ENCODE peak calls at places on chromosomes 5 and 9, in seven cellular contexts. One of them, this sample, is unnamed.

GRCh38 chr9:17531642-17532254 is 47.1 kb upstream of the SH3GL2 start:
- DNase-seq in NCI-H446 treated with DMSO at 0.1 percent for 48 hours: no peak
- DNase-seq in CD4-positive, alpha-beta T cell: no peak
- DNase-seq in transverse colon: peak
- DNase-seq in smooth muscle cell of the brain vasculature: peak
- DNase-seq in cardiac fibroblast: peak
- DNase-seq in NCI-H1092 treated with DMSO at 0.1 percent for 48 hours: peak
- DNase-seq in this sample: peak

GRCh38 chr5:59786271-59786805 is 107.2 kb downstream of the PDE4D start:
- DNase-seq in NCI-H446 treated with DMSO at 0.1 percent for 48 hours: no peak
- DNase-seq in CD4-positive, alpha-beta T cell: no peak
- DNase-seq in transverse colon: no peak
- DNase-seq in smooth muscle cell of the brain vasculature: no peak
- DNase-seq in cardiac fibroblast: peak
- DNase-seq in NCI-H1092 treated with DMSO at 0.1 percent for 48 hours: no peak
- DNase-seq in this sample: peak

GRCh38 chr9:108552459-108553040 is 303.2 kb downstream of the ACTL7B start:
- DNase-seq in NCI-H446 treated with DMSO at 0.1 percent for 48 hours: no peak
- DNase-seq in CD4-positive, alpha-beta T cell: no peak
- DNase-seq in transverse colon: peak
- DNase-seq in smooth muscle cell of the brain vasculature: no peak
- DNase-seq in cardiac fibroblast: no peak
- DNase-seq in NCI-H1092 treated with DMSO at 0.1 percent for 48 hours: no peak
- DNase-seq in this sample: peak

GRCh38 chr5:124662261-124662781 is 84.1 kb downstream of the ZNF608 start:
- DNase-seq in NCI-H446 treated with DMSO at 0.1 percent for 48 hours: no peak
- DNase-seq in CD4-positive, alpha-beta T cell: no peak
- DNase-seq in transverse colon: peak
- DNase-seq in smooth muscle cell of the brain vasculature: no peak
- DNase-seq in cardiac fibroblast: no peak
- DNase-seq in NCI-H1092 treated with DMSO at 0.1 percent for 48 hours: no peak
- DNase-seq in this sample: no peak

GRCh38 chr5:1009359-1010180 is 968 bp downstream of the NKD2 start:
- DNase-seq in NCI-H446 treated with DMSO at 0.1 percent for 48 hours: no peak
- DNase-seq in CD4-positive, alpha-beta T cell: no peak
- DNase-seq in transverse colon: no peak
- DNase-seq in smooth muscle cell of the brain vasculature: no peak
- DNase-seq in cardiac fibroblast: no peak
- DNase-seq in NCI-H1092 treated with DMSO at 0.1 percent for 48 hours: no peak
- DNase-seq in this sample: no peak

GRCh38 chr5:143194206-143194605 is 209.3 kb downstream of the NR3C1 start:
- DNase-seq in NCI-H446 treated with DMSO at 0.1 percent for 48 hours: no peak
- DNase-seq in CD4-positive, alpha-beta T cell: no peak
- DNase-seq in transverse colon: no peak
- DNase-seq in smooth muscle cell of the brain vasculature: no peak
- DNase-seq in cardiac fibroblast: peak
- DNase-seq in NCI-H1092 treated with DMSO at 0.1 percent for 48 hours: no peak
- DNase-seq in this sample: peak

GRCh38 chr5:68476854-68477253 is 261.3 kb downstream of the PIK3R1 start:
- DNase-seq in NCI-H446 treated with DMSO at 0.1 percent for 48 hours: no peak
- DNase-seq in CD4-positive, alpha-beta T cell: no peak
- DNase-seq in transverse colon: no peak
- DNase-seq in smooth muscle cell of the brain vasculature: no peak
- DNase-seq in cardiac fibroblast: no peak
- DNase-seq in NCI-H1092 treated with DMSO at 0.1 percent for 48 hours: no peak
- DNase-seq in this sample: no peak

GRCh38 chr5:10902145-10902544 is 141.1 kb upstream of the DAP start:
- DNase-seq in NCI-H446 treated with DMSO at 0.1 percent for 48 hours: no peak
- DNase-seq in CD4-positive, alpha-beta T cell: no peak
- DNase-seq in transverse colon: no peak
- DNase-seq in smooth muscle cell of the brain vasculature: peak
- DNase-seq in cardiac fibroblast: no peak
- DNase-seq in NCI-H1092 treated with DMSO at 0.1 percent for 48 hours: no peak
- DNase-seq in this sample: peak

GRCh38 chr5:179255527-179256228 is 89.6 kb downstream of the ADAMTS2 start:
- DNase-seq in NCI-H446 treated with DMSO at 0.1 percent for 48 hours: no peak
- DNase-seq in CD4-positive, alpha-beta T cell: no peak
- DNase-seq in transverse colon: peak
- DNase-seq in smooth muscle cell of the brain vasculature: no peak
- DNase-seq in cardiac fibroblast: no peak
- DNase-seq in NCI-H1092 treated with DMSO at 0.1 percent for 48 hours: no peak
- DNase-seq in this sample: no peak

GRCh38 chr5:132365213-132365612 is 4.3 kb upstream of the SLC22A5 start:
- DNase-seq in NCI-H446 treated with DMSO at 0.1 percent for 48 hours: no peak
- DNase-seq in CD4-positive, alpha-beta T cell: no peak
- DNase-seq in transverse colon: no peak
- DNase-seq in smooth muscle cell of the brain vasculature: no peak
- DNase-seq in cardiac fibroblast: peak
- DNase-seq in NCI-H1092 treated with DMSO at 0.1 percent for 48 hours: no peak
- DNase-seq in this sample: no peak

GRCh38 chr9:108272350-108272899 is 583.4 kb downstream of the ACTL7B start:
- DNase-seq in NCI-H446 treated with DMSO at 0.1 percent for 48 hours: no peak
- DNase-seq in CD4-positive, alpha-beta T cell: no peak
- DNase-seq in transverse colon: peak
- DNase-seq in smooth muscle cell of the brain vasculature: peak
- DNase-seq in cardiac fibroblast: peak
- DNase-seq in NCI-H1092 treated with DMSO at 0.1 percent for 48 hours: peak
- DNase-seq in this sample: peak

GRCh38 chr9:87792831-87793288 is 66.9 kb downstream of the CTSL start:
- DNase-seq in NCI-H446 treated with DMSO at 0.1 percent for 48 hours: no peak
- DNase-seq in CD4-positive, alpha-beta T cell: no peak
- DNase-seq in transverse colon: peak
- DNase-seq in smooth muscle cell of the brain vasculature: no peak
- DNase-seq in cardiac fibroblast: peak
- DNase-seq in NCI-H1092 treated with DMSO at 0.1 percent for 48 hours: no peak
- DNase-seq in this sample: peak

GRCh38 chr5:150394103-150394502 is 18.6 kb downstream of the CD74 start:
- DNase-seq in NCI-H446 treated with DMSO at 0.1 percent for 48 hours: no peak
- DNase-seq in CD4-positive, alpha-beta T cell: no peak
- DNase-seq in transverse colon: no peak
- DNase-seq in smooth muscle cell of the brain vasculature: no peak
- DNase-seq in cardiac fibroblast: no peak
- DNase-seq in NCI-H1092 treated with DMSO at 0.1 percent for 48 hours: no peak
- DNase-seq in this sample: peak

GRCh38 chr5:10354048-10354872 is 765 bp downstream of the MARCHF6 start:
- DNase-seq in NCI-H446 treated with DMSO at 0.1 percent for 48 hours: peak
- DNase-seq in CD4-positive, alpha-beta T cell: no peak
- DNase-seq in transverse colon: peak
- DNase-seq in smooth muscle cell of the brain vasculature: no peak
- DNase-seq in cardiac fibroblast: peak
- DNase-seq in NCI-H1092 treated with DMSO at 0.1 percent for 48 hours: peak
- DNase-seq in this sample: peak

GRCh38 chr5:33901176-33901575 is 9.4 kb upstream of the ADAMTS12 start:
- DNase-seq in NCI-H446 treated with DMSO at 0.1 percent for 48 hours: no peak
- DNase-seq in CD4-positive, alpha-beta T cell: no peak
- DNase-seq in transverse colon: no peak
- DNase-seq in smooth muscle cell of the brain vasculature: no peak
- DNase-seq in cardiac fibroblast: peak
- DNase-seq in NCI-H1092 treated with DMSO at 0.1 percent for 48 hours: no peak
- DNase-seq in this sample: peak

GRCh38 chr9:115225459-115226116 is 107.6 kb upstream of the TNC start:
- DNase-seq in NCI-H446 treated with DMSO at 0.1 percent for 48 hours: no peak
- DNase-seq in CD4-positive, alpha-beta T cell: no peak
- DNase-seq in transverse colon: no peak
- DNase-seq in smooth muscle cell of the brain vasculature: no peak
- DNase-seq in cardiac fibroblast: no peak
- DNase-seq in NCI-H1092 treated with DMSO at 0.1 percent for 48 hours: no peak
- DNase-seq in this sample: no peak

GRCh38 chr9:94675008-94675841 is 35.9 kb upstream of the FBP1 start:
- DNase-seq in NCI-H446 treated with DMSO at 0.1 percent for 48 hours: no peak
- DNase-seq in CD4-positive, alpha-beta T cell: no peak
- DNase-seq in transverse colon: no peak
- DNase-seq in smooth muscle cell of the brain vasculature: no peak
- DNase-seq in cardiac fibroblast: peak
- DNase-seq in NCI-H1092 treated with DMSO at 0.1 percent for 48 hours: no peak
- DNase-seq in this sample: peak

GRCh38 chr5:43042176-43042625 is 2.1 kb upstream of the ANXA2R start:
- DNase-seq in NCI-H446 treated with DMSO at 0.1 percent for 48 hours: peak
- DNase-seq in CD4-positive, alpha-beta T cell: peak
- DNase-seq in transverse colon: peak
- DNase-seq in smooth muscle cell of the brain vasculature: peak
- DNase-seq in cardiac fibroblast: peak
- DNase-seq in NCI-H1092 treated with DMSO at 0.1 percent for 48 hours: no peak
- DNase-seq in this sample: peak

GRCh38 chr5:138874771-138875628 is at the start of gene LRRTM2:
- DNase-seq in NCI-H446 treated with DMSO at 0.1 percent for 48 hours: peak
- DNase-seq in CD4-positive, alpha-beta T cell: no peak
- DNase-seq in transverse colon: no peak
- DNase-seq in smooth muscle cell of the brain vasculature: peak
- DNase-seq in cardiac fibroblast: peak
- DNase-seq in NCI-H1092 treated with DMSO at 0.1 percent for 48 hours: peak
- DNase-seq in this sample: peak

GRCh38 chr5:90783460-90784333 is 225.1 kb downstream of the ADGRV1 start:
- DNase-seq in NCI-H446 treated with DMSO at 0.1 percent for 48 hours: peak
- DNase-seq in CD4-positive, alpha-beta T cell: peak
- DNase-seq in transverse colon: peak
- DNase-seq in smooth muscle cell of the brain vasculature: peak
- DNase-seq in cardiac fibroblast: peak
- DNase-seq in NCI-H1092 treated with DMSO at 0.1 percent for 48 hours: peak
- DNase-seq in this sample: peak

GRCh38 chr9:86350006-86350755 is 4.0 kb downstream of the TUT7 start:
- DNase-seq in NCI-H446 treated with DMSO at 0.1 percent for 48 hours: no peak
- DNase-seq in CD4-positive, alpha-beta T cell: no peak
- DNase-seq in transverse colon: no peak
- DNase-seq in smooth muscle cell of the brain vasculature: no peak
- DNase-seq in cardiac fibroblast: no peak
- DNase-seq in NCI-H1092 treated with DMSO at 0.1 percent for 48 hours: no peak
- DNase-seq in this sample: no peak

GRCh38 chr9:80175286-80175906 is 603.6 kb downstream of the TLE4 start:
- DNase-seq in NCI-H446 treated with DMSO at 0.1 percent for 48 hours: no peak
- DNase-seq in CD4-positive, alpha-beta T cell: no peak
- DNase-seq in transverse colon: peak
- DNase-seq in smooth muscle cell of the brain vasculature: no peak
- DNase-seq in cardiac fibroblast: peak
- DNase-seq in NCI-H1092 treated with DMSO at 0.1 percent for 48 hours: peak
- DNase-seq in this sample: peak

GRCh38 chr9:75624984-75625383 is 265.5 kb upstream of the PCSK5 start:
- DNase-seq in NCI-H446 treated with DMSO at 0.1 percent for 48 hours: no peak
- DNase-seq in CD4-positive, alpha-beta T cell: no peak
- DNase-seq in transverse colon: peak
- DNase-seq in smooth muscle cell of the brain vasculature: no peak
- DNase-seq in cardiac fibroblast: no peak
- DNase-seq in NCI-H1092 treated with DMSO at 0.1 percent for 48 hours: no peak
- DNase-seq in this sample: no peak

GRCh38 chr9:92173318-92173717 is 58.1 kb upstream of the SPTLC1 start:
- DNase-seq in NCI-H446 treated with DMSO at 0.1 percent for 48 hours: no peak
- DNase-seq in CD4-positive, alpha-beta T cell: no peak
- DNase-seq in transverse colon: no peak
- DNase-seq in smooth muscle cell of the brain vasculature: no peak
- DNase-seq in cardiac fibroblast: no peak
- DNase-seq in NCI-H1092 treated with DMSO at 0.1 percent for 48 hours: no peak
- DNase-seq in this sample: no peak

GRCh38 chr5:141908796-141909195 is 14.9 kb upstream of the DELE1 start:
- DNase-seq in NCI-H446 treated with DMSO at 0.1 percent for 48 hours: no peak
- DNase-seq in CD4-positive, alpha-beta T cell: no peak
- DNase-seq in transverse colon: no peak
- DNase-seq in smooth muscle cell of the brain vasculature: no peak
- DNase-seq in cardiac fibroblast: no peak
- DNase-seq in NCI-H1092 treated with DMSO at 0.1 percent for 48 hours: no peak
- DNase-seq in this sample: no peak

GRCh38 chr5:125480901-125481300 is 734.5 kb upstream of the ZNF608 start:
- DNase-seq in NCI-H446 treated with DMSO at 0.1 percent for 48 hours: peak
- DNase-seq in CD4-positive, alpha-beta T cell: no peak
- DNase-seq in transverse colon: no peak
- DNase-seq in smooth muscle cell of the brain vasculature: no peak
- DNase-seq in cardiac fibroblast: no peak
- DNase-seq in NCI-H1092 treated with DMSO at 0.1 percent for 48 hours: peak
- DNase-seq in this sample: no peak

GRCh38 chr5:139275536-139276297 is 17.8 kb upstream of the MATR3 start:
- DNase-seq in NCI-H446 treated with DMSO at 0.1 percent for 48 hours: no peak
- DNase-seq in CD4-positive, alpha-beta T cell: no peak
- DNase-seq in transverse colon: peak
- DNase-seq in smooth muscle cell of the brain vasculature: no peak
- DNase-seq in cardiac fibroblast: no peak
- DNase-seq in NCI-H1092 treated with DMSO at 0.1 percent for 48 hours: no peak
- DNase-seq in this sample: peak

GRCh38 chr9:5557606-5558587 is 47.6 kb downstream of the PDCD1LG2 start:
- DNase-seq in NCI-H446 treated with DMSO at 0.1 percent for 48 hours: no peak
- DNase-seq in CD4-positive, alpha-beta T cell: peak
- DNase-seq in transverse colon: peak
- DNase-seq in smooth muscle cell of the brain vasculature: no peak
- DNase-seq in cardiac fibroblast: peak
- DNase-seq in NCI-H1092 treated with DMSO at 0.1 percent for 48 hours: no peak
- DNase-seq in this sample: peak

GRCh38 chr5:141778211-141778610 is 96.2 kb upstream of the ARAP3 start:
- DNase-seq in NCI-H446 treated with DMSO at 0.1 percent for 48 hours: no peak
- DNase-seq in CD4-positive, alpha-beta T cell: no peak
- DNase-seq in transverse colon: no peak
- DNase-seq in smooth muscle cell of the brain vasculature: no peak
- DNase-seq in cardiac fibroblast: peak
- DNase-seq in NCI-H1092 treated with DMSO at 0.1 percent for 48 hours: no peak
- DNase-seq in this sample: peak

GRCh38 chr5:2739360-2740050 is 12.0 kb downstream of the IRX2 start:
- DNase-seq in NCI-H446 treated with DMSO at 0.1 percent for 48 hours: no peak
- DNase-seq in CD4-positive, alpha-beta T cell: no peak
- DNase-seq in transverse colon: no peak
- DNase-seq in smooth muscle cell of the brain vasculature: no peak
- DNase-seq in cardiac fibroblast: no peak
- DNase-seq in NCI-H1092 treated with DMSO at 0.1 percent for 48 hours: peak
- DNase-seq in this sample: no peak

GRCh38 chr5:135355182-135355581 is 43.8 kb downstream of the MACROH2A1 start:
- DNase-seq in NCI-H446 treated with DMSO at 0.1 percent for 48 hours: no peak
- DNase-seq in CD4-positive, alpha-beta T cell: no peak
- DNase-seq in transverse colon: no peak
- DNase-seq in smooth muscle cell of the brain vasculature: no peak
- DNase-seq in cardiac fibroblast: no peak
- DNase-seq in NCI-H1092 treated with DMSO at 0.1 percent for 48 hours: no peak
- DNase-seq in this sample: no peak